ENCODE peak calls at places on chromosomes 11 and 22, in ten cellular contexts. G is mesendoderm; P is CD8-positive, alpha-beta memory T cell; O is neuronal stem cell; B is hepatocyte; W is pancreas; U is ascending aorta; D is naive thymus-derived CD4-positive, alpha-beta T cell; C is testis; Q is kidney. Y is an unnamed sample.
A peak's percentile ranks its signal among the peaks of the same experiment; 100 is the strongest.

GRCh38 chr11:35394941-35395340 is 24.4 kb downstream of the SLC1A2 start:
- DNase-seq in U (no peak), O (no peak), Q (no peak), B (no peak), D (no peak), G (no peak), C (no peak), W (no peak), P (no peak), Y (no peak)

GRCh38 chr11:118151421-118151820 is 1.2 kb downstream of the SCN4B start:
- DNase-seq in Q (no peak), O (no peak), C (no peak), U (no peak), B (no peak), P (no peak), W (no peak), D (no peak), G (no peak), Y (no peak)

GRCh38 chr22:23784215-23784732 is 2.5 kb upstream of the SMARCB1 start:
- DNase-seq in O (no peak), W (no peak), U (no peak), C (no peak), D (no peak), G (no peak), P (no peak), Q (no peak), B (peak; percentile 54), Y (no peak)

GRCh38 chr11:47161134-47161854 is 15.4 kb downstream of the ARFGAP2 start:
- DNase-seq in U (no peak), D (peak; percentile 68), G (peak; percentile 87), C (peak; percentile 74), W (peak; percentile 55), Q (peak; percentile 80), B (peak; percentile 86), O (peak; percentile 71), P (peak; percentile 66), Y (no peak)

GRCh38 chr11:15893080-15893492 is 463.3 kb downstream of the SOX6 start:
- DNase-seq in U (no peak), G (no peak), W (no peak), Q (no peak), B (peak; percentile 41), P (no peak), C (no peak), O (no peak), D (no peak), Y (no peak)

GRCh38 chr11:2348986-2349385 is 28.1 kb upstream of the CD81 start:
- DNase-seq in W (no peak), C (no peak), P (no peak), O (no peak), G (no peak), U (no peak), B (no peak), D (no peak), Q (no peak), Y (no peak)

GRCh38 chr11:121246021-121246768 is 46.4 kb upstream of the SC5D start:
- DNase-seq in C (peak; percentile 44), P (no peak), W (no peak), G (no peak), D (no peak), Q (no peak), B (no peak), O (no peak), U (no peak), Y (no peak)

GRCh38 chr11:10743354-10744035 is 7.6 kb upstream of the CTR9 start:
- DNase-seq in U (no peak), O (no peak), Q (no peak), W (no peak), B (peak; percentile 23), G (no peak), P (peak; percentile 70), C (no peak), D (peak; percentile 27), Y (no peak)

GRCh38 chr11:35214181-35214770 is 75.3 kb downstream of the CD44 start:
- DNase-seq in O (no peak), W (no peak), B (no peak), P (no peak), U (no peak), D (no peak), G (no peak), Q (no peak), C (no peak), Y (no peak)

GRCh38 chr22:26656896-26657851 is at the start of gene MIAT:
- DNase-seq in U (no peak), P (peak; percentile 83), G (peak; percentile 68), Q (no peak), C (no peak), O (peak; percentile 69), B (peak; percentile 33), W (no peak), D (peak; percentile 52), Y (no peak)

GRCh38 chr11:65576867-65577755 is 1.3 kb downstream of the EHBP1L1 start:
- DNase-seq in W (peak; percentile 52), P (peak; percentile 65), Q (peak; percentile 93), U (peak; percentile 82), C (no peak), O (no peak), G (no peak), D (no peak), B (peak; percentile 67), Y (no peak)

GRCh38 chr22:24428751-24429410 is 1.5 kb downstream of the ADORA2A start:
- DNase-seq in C (no peak), G (no peak), B (no peak), D (no peak), P (peak; percentile 44), O (no peak), Q (peak; percentile 68), U (no peak), W (no peak), Y (no peak)

GRCh38 chr22:21000987-21001600 is 824 bp downstream of the THAP7 start:
- DNase-seq in D (no peak), Q (no peak), W (peak; percentile 25), B (no peak), O (no peak), U (no peak), C (no peak), P (no peak), G (no peak), Y (no peak)

GRCh38 chr11:67352546-67353316 is 615 bp downstream of the POLD4 start:
- DNase-seq in G (no peak), U (no peak), B (peak; percentile 70), Q (peak; percentile 90), W (peak; percentile 30), O (no peak), D (no peak), C (no peak), P (no peak), Y (no peak)

GRCh38 chr11:93740031-93740801 is 1.1 kb downstream of the TAF1D start:
- DNase-seq in W (peak; percentile 30), G (peak; percentile 81), O (no peak), U (no peak), B (peak; percentile 46), P (peak; percentile 50), Q (no peak), D (peak; percentile 14), C (peak; percentile 36), Y (no peak)

GRCh38 chr22:19143967-19144400 is 467 bp downstream of the ESS2 start:
- DNase-seq in O (no peak), G (no peak), P (peak; percentile 58), C (no peak), B (no peak), Q (no peak), D (peak; percentile 36), W (no peak), U (no peak), Y (no peak)
- H3K36me3 ChIP-seq in O (peaks cover 31% of the 10 kb centered on the region), G (peaks cover 1% of the 10 kb centered on the region), P (peaks cover 28% of the 10 kb centered on the region), C (no peaks in the 10 kb centered on the region), B (no peaks in the 10 kb centered on the region), Q (peaks cover 33% of the 10 kb centered on the region), D (no peaks in the 10 kb centered on the region), W (peaks cover 23% of the 10 kb centered on the region), U (peaks cover 38% of the 10 kb centered on the region), Y (peaks cover 39% of the 10 kb centered on the region)

GRCh38 chr22:37757663-37758062 is 50.1 kb upstream of the GCAT start:
- DNase-seq in W (no peak), C (no peak), D (no peak), O (no peak), Q (no peak), B (no peak), U (no peak), G (no peak), P (no peak), Y (no peak)
- H3K36me3 ChIP-seq in W (peaks cover 49% of the 10 kb centered on the region), C (no peaks in the 10 kb centered on the region), D (no peaks in the 10 kb centered on the region), O (peaks cover 38% of the 10 kb centered on the region), Q (peaks cover 42% of the 10 kb centered on the region), B (no peaks in the 10 kb centered on the region), U (peaks cover 68% of the 10 kb centered on the region), G (peaks cover 6% of the 10 kb centered on the region), P (no peaks in the 10 kb centered on the region), Y (peaks cover 79% of the 10 kb centered on the region)

GRCh38 chr22:27905638-27906037 is 13.4 kb downstream of the PITPNB start:
- DNase-seq in C (no peak), B (no peak), O (no peak), U (no peak), G (no peak), D (no peak), Q (no peak), P (no peak), W (no peak), Y (no peak)

GRCh38 chr22:27911329-27911728 is 7.7 kb downstream of the PITPNB start:
- DNase-seq in B (no peak), D (no peak), W (no peak), U (no peak), C (no peak), G (no peak), O (no peak), Q (no peak), P (no peak), Y (no peak)

GRCh38 chr22:27903805-27904473 is 15.1 kb downstream of the PITPNB start:
- DNase-seq in D (no peak), G (no peak), U (no peak), O (no peak), P (no peak), C (no peak), Q (no peak), W (no peak), B (no peak), Y (no peak)

DNA sequence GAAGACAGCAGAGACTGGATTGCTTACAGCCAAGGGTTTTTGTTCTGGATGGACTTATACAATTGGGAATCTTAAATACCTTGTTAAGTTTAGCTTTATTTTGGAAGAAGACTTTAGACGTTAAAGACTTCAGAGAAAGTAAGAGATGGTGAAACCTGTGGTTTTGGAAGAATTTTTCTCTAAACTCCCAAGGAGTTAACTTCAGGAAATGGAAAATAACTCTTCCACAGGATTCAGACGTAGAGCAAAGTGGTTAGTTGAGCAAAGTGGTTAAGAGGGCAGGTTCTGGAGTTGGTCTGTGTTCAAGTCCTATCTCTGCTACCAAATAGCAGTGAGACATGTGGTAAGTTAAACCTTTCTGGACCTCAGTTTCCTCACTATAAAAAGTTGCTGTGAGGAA is 12.8 kb downstream of the PITPNB start:
- DNase-seq in C (no peak), P (no peak), B (no peak), W (no peak), D (no peak), Q (no peak), O (no peak), G (no peak), U (no peak), Y (no peak)
- H3K36me3 ChIP-seq in C (no peaks in the 10 kb centered on the region), P (peaks cover 8% of the 10 kb centered on the region), B (no peaks in the 10 kb centered on the region), W (peaks cover 16% of the 10 kb centered on the region), D (no peaks in the 10 kb centered on the region), Q (peaks cover 16% of the 10 kb centered on the region), O (peaks cover 6% of the 10 kb centered on the region), G (no peaks in the 10 kb centered on the region), U (peaks cover 38% of the 10 kb centered on the region), Y (peaks cover 35% of the 10 kb centered on the region)

DNA sequence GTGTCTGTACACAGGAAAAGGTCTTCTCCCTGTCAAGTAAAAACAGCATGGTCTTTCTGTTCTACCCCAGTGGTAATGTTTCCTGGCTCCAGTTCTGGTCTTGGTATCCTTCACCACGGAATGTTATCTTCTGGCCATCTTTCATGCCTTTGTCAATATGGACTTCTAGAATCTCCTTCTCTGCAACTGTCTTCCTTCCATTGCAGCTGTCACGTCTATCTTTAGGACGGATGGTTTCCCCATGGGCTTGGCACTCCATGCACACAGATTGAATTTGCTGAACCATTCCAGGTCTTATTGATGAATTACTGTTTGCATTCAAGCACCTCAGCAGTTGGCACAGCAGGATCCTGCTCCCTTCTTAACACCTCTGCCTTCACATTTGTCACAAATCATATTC is 44.9 kb upstream of the SLC25A18 start:
- DNase-seq in P (no peak), Q (no peak), O (no peak), C (no peak), B (no peak), U (no peak), W (no peak), D (no peak), G (no peak), Y (no peak)
- H3K36me3 ChIP-seq in P (no peaks in the 10 kb centered on the region), Q (no peaks in the 10 kb centered on the region), O (peaks cover 5% of the 10 kb centered on the region), C (no peaks in the 10 kb centered on the region), B (no peaks in the 10 kb centered on the region), U (no peaks in the 10 kb centered on the region), W (no peaks in the 10 kb centered on the region), D (no peaks in the 10 kb centered on the region), G (no peaks in the 10 kb centered on the region), Y (no peaks in the 10 kb centered on the region)